ENCODE peak calls at places on chromosome 6, in four cellular contexts. Z is HL-60, H is K562, L is GM12878. E is an unnamed sample.

GRCh38 chr6:166771701-166772100 is 144.7 kb upstream of the RPS6KA2 start:
- DNase-seq in H (no peak), Z (no peak), L (no peak), E (no peak)

GRCh38 chr6:130377911-130378310 is 12.1 kb downstream of the TMEM200A start:
- DNase-seq in H (no peak), Z (no peak), L (no peak), E (no peak)

GRCh38 chr6:70735513-70735912 is 67.8 kb downstream of the SMAP1 start:
- DNase-seq in Z (no peak), H (no peak), L (no peak), E (no peak)

GRCh38 chr6:127118505-127119360 is at the start of gene RSPO3:
- DNase-seq in L (no peak), H (no peak), Z (no peak), E (peak; percentile 17)

GRCh38 chr6:18561006-18561750 is 174.0 kb downstream of the RNF144B start:
- DNase-seq in H (no peak), L (no peak), Z (no peak), E (no peak)

GRCh38 chr6:135739288-135739687 is 112.2 kb upstream of the PDE7B start:
- DNase-seq in H (no peak), Z (no peak), L (no peak), E (no peak)

GRCh38 chr6:117078624-117079023 is 186.7 kb upstream of the VGLL2 start:
- DNase-seq in L (no peak), Z (no peak), H (no peak), E (no peak)

GRCh38 chr6:29632789-29633531 is at the start of gene GABBR1:
- DNase-seq in H (peak; percentile 99), Z (no peak), L (no peak), E (peak; percentile 83)

GRCh38 chr6:110270166-110270565 is 88.0 kb downstream of the METTL24 start:
- DNase-seq in H (no peak), Z (no peak), L (no peak), E (no peak)

GRCh38 chr6:136228811-136229210 is 21.3 kb downstream of the MTFR2 start:
- DNase-seq in Z (no peak), H (no peak), L (no peak), E (no peak)

GRCh38 chr6:159033160-159034049 is 11.4 kb downstream of the TAGAP start:
- DNase-seq in Z (no peak), H (no peak), L (no peak), E (no peak)

GRCh38 chr6:34904990-34905613 is 16.0 kb downstream of the ANKS1A start:
- DNase-seq in H (no peak), L (no peak), Z (no peak), E (no peak)

GRCh38 chr6:156508923-156509322 is 268.3 kb upstream of the ARID1B start:
- DNase-seq in Z (no peak), H (no peak), L (no peak), E (no peak)

GRCh38 chr6:38131527-38131965 is 312.0 kb downstream of the ZFAND3 start:
- DNase-seq in H (no peak), L (no peak), Z (no peak), E (no peak)

GRCh38 chr6:1832844-1833787 is 223.4 kb downstream of the FOXC1 start:
- DNase-seq in L (no peak), Z (no peak), H (no peak), E (no peak)

GRCh38 chr6:75306074-75306473 is 21.5 kb upstream of the TMEM30A start:
- DNase-seq in Z (no peak), H (no peak), L (no peak), E (no peak)

GRCh38 chr6:107264357-107264831 is 149.1 kb upstream of the BEND3 start:
- DNase-seq in L (no peak), H (no peak), Z (no peak), E (no peak)

GRCh38 chr6:32843321-32843978 is 397 bp downstream of the PSMB8 start:
- DNase-seq in L (no peak), H (no peak), Z (peak; percentile 47), E (no peak)

GRCh38 chr6:14499804-14500203 is 382.2 kb downstream of the CD83 start:
- DNase-seq in H (no peak), L (no peak), Z (no peak), E (no peak)

GRCh38 chr6:46411798-46412197 is 79.5 kb downstream of the RCAN2 start:
- DNase-seq in Z (no peak), H (no peak), L (no peak), E (no peak)

GRCh38 chr6:30918675-30919074 is 4.6 kb downstream of the VARS2 start:
- DNase-seq in H (no peak), L (no peak), Z (no peak), E (no peak)

GRCh38 chr6:73884540-73884939 is 188.5 kb downstream of the CD109 start:
- DNase-seq in Z (no peak), H (no peak), L (no peak), E (no peak)

GRCh38 chr6:121881974-121882667 is 446.7 kb downstream of the GJA1 start:
- DNase-seq in H (no peak), Z (no peak), L (no peak), E (no peak)

GRCh38 chr6:166512567-166512966 is 73.9 kb downstream of the RAMACL start:
- DNase-seq in L (no peak), Z (no peak), H (no peak), E (peak; percentile 63)

GRCh38 chr6:137878070-137878809 is 11.2 kb downstream of the TNFAIP3 start:
- DNase-seq in Z (no peak), L (no peak), H (no peak), E (no peak)

GRCh38 chr6:127554435-127555006 is 22.5 kb upstream of the C6orf58 start:
- DNase-seq in Z (no peak), H (no peak), L (no peak), E (no peak)

GRCh38 chr6:149347067-149347466 is 29.6 kb downstream of the TAB2 start:
- DNase-seq in Z (no peak), H (no peak), L (no peak), E (no peak)

GRCh38 chr6:63904844-63905243 is 269.2 kb downstream of the PHF3 start:
- DNase-seq in L (no peak), Z (no peak), H (no peak), E (no peak)

GRCh38 chr6:150076196-150076893 is 7.4 kb upstream of the ULBP3 start:
- DNase-seq in L (no peak), H (no peak), Z (no peak), E (no peak)

GRCh38 chr6:19692506-19693298 is 144.5 kb upstream of the ID4 start:
- DNase-seq in L (no peak), H (no peak), Z (no peak), E (no peak)

DNA sequence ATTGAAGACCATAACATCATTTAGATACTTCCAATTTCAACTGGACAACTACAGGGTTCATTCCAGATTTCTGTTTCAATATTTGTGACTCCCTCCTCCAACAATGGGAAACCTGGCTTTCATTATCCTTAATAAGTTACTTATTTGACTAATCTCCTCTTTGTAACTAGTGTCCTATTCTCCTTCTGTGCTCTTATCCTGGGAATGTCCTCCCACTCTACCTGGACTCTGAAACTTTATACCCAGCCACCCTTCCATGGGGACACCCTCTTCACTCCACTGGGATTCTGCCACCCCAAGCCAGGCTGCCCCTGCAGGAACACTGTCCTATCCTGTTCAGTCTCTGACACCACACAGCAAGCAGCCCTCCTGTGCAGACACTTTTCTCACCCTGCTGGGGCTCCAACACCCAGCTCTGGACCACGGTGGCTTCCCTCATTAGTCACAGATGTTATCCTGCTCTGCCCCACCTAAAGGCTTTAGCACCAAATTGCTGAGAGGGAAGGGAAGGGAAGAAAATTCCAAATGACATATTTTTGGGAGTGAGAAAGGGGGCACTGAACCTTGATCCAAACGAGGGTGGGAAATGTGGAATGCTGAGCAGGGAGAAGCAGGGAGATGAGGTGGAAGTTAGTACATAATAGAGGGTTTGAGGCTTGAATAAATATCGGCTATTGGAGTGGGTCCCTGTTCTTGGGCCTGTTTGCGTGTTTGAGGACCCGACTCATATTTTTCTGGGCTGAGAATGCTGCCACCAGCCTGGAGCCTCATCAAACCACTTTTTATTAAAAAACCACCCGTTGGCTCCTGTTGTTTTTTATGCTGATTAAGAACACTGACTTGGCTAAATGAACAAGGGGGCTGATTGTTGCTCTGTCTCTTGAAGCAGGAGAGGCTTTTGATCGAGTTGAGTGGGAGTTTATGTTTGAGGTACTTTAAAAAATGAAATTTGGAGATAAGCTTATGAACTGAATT is 54.0 kb upstream of the AKIRIN2 start:
- DNase-seq in L (no peak), Z (no peak), H (peak; percentile 36), E (no peak)
- TF ChIP-seq SPI1 in L (no peak), Z (no peak), H (no peak), E (no peak)

GRCh38 chr6:53544050-53544499 is 826 bp downstream of the GCLC start:
- DNase-seq in Z (no peak), H (no peak), L (no peak), E (no peak)
- TF ChIP-seq SPI1 in Z (no peak), H (no peak), L (no peak), E (no peak)

GRCh38 chr6:17204548-17204947 is 76.6 kb upstream of the RBM24 start:
- DNase-seq in Z (no peak), H (no peak), L (no peak), E (no peak)

GRCh38 chr6:17202526-17202925 is 78.6 kb upstream of the RBM24 start:
- DNase-seq in H (no peak), Z (no peak), L (no peak), E (no peak)

GRCh38 chr6:17197607-17198006 is 83.6 kb upstream of the RBM24 start:
- DNase-seq in L (no peak), H (no peak), Z (no peak), E (no peak)

GRCh38 chr6:17200395-17200794 is 80.8 kb upstream of the RBM24 start:
- DNase-seq in H (no peak), Z (no peak), L (no peak), E (no peak)
- TF ChIP-seq SPI1 in H (no peak), Z (no peak), L (no peak), E (no peak)

DNA sequence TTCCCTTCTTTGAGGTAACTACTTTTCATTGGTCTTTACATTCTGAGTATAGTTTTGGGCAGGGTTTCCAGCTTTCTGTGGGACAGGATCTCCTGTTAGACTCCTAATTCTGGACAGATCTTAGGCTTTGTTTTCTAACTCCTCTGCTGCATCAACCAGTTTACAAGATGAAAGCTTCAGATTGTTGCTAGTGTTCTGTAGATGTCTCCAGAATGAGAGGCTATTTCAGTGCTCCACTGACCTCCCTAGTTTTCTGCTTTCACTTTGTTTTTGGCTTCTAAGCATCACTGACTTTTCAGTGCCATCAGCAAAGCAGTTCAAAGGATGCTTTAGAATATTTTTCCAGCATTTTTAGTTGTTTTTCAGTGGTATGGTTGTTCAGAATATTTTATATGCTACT is 101.4 kb downstream of the LIN28B start:
- DNase-seq in Z (no peak), L (no peak), H (no peak), E (no peak)
- TF ChIP-seq SPI1 in Z (no peak), L (no peak), H (no peak), E (no peak)

GRCh38 chr6:100706491-100706890 is 174.6 kb downstream of the ASCC3 start:
- DNase-seq in Z (no peak), H (no peak), L (no peak), E (no peak)
- TF ChIP-seq SPI1 in Z (no peak), H (no peak), L (no peak), E (no peak)

GRCh38 chr6:118709859-118710350 is 58.5 kb upstream of the CEP85L start:
- DNase-seq in Z (no peak), H (peak; percentile 77), L (peak; percentile 85), E (peak; percentile 41)
- TF ChIP-seq SPI1 in Z (no peak), H (no peak), L (no peak), E (no peak)

DNA sequence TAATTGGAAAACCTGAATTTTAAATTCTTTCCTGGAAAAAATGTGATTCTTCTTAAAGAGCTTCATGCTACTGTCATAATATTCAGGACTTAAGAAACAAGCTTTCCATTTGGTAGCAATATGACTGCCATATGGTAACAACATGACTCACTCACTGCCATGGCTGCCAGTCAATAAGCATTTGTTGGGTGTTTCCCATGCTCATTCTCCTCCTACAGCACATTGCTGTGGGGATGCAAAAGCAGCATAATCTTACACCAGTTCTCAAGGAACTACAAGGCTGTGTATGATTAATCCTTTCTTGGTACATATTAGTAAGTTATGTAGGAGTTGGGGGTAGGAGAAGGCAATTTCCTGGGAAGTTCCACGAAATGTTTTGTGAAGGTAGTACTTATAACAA is 76.8 kb downstream of the CEP162 start:
- DNase-seq in L (no peak), H (no peak), Z (no peak), E (no peak)
- TF ChIP-seq SPI1 in L (no peak), H (no peak), Z (no peak), E (no peak)